ENCODE peak calls at places on chromosomes 4 and X, in four cellular contexts. Z is A549; A is CD8-positive, alpha-beta T cell; B is choroid plexus epithelial cell. P is an unnamed sample.
A peak's percentile ranks its signal among the peaks of the same experiment; 100 is the strongest.

GRCh38 chr4:124253080-124253479 is 459.5 kb downstream of the ANKRD50 start:
- DNase-seq in B (no peak), A (no peak), Z (no peak), P (no peak)

GRCh38 chr4:82500106-82500738 is 61.6 kb downstream of the TMEM150C start:
- DNase-seq in B (no peak), A (no peak), Z (no peak), P (peak; percentile 25)

GRCh38 chr4:177308125-177308524 is 1.5 kb upstream of the NEIL3 start:
- DNase-seq in Z (no peak), B (peak; percentile 41), A (no peak), P (peak; percentile 53)

GRCh38 chr4:85358831-85359230 is 116.1 kb upstream of the ARHGAP24 start:
- DNase-seq in Z (no peak), B (no peak), A (no peak), P (no peak)

GRCh38 chr4:171170671-171171070 is 642.5 kb upstream of the GALNTL6 start:
- DNase-seq in B (no peak), A (no peak), Z (no peak), P (no peak)

GRCh38 chrX:134803551-134804183 is 145.4 kb upstream of the PLAC1 start:
- DNase-seq in A (no peak), Z (no peak), B (no peak), P (no peak)

GRCh38 chrX:84175943-84176342 is 12.1 kb downstream of the RPS6KA6 start:
- DNase-seq in B (no peak), Z (no peak), A (no peak), P (no peak)

GRCh38 chrX:34578237-34578636 is 78.8 kb downstream of the TMEM47 start:
- DNase-seq in Z (peak; percentile 0), B (peak; percentile 71), A (no peak), P (peak; percentile 62)

DNA sequence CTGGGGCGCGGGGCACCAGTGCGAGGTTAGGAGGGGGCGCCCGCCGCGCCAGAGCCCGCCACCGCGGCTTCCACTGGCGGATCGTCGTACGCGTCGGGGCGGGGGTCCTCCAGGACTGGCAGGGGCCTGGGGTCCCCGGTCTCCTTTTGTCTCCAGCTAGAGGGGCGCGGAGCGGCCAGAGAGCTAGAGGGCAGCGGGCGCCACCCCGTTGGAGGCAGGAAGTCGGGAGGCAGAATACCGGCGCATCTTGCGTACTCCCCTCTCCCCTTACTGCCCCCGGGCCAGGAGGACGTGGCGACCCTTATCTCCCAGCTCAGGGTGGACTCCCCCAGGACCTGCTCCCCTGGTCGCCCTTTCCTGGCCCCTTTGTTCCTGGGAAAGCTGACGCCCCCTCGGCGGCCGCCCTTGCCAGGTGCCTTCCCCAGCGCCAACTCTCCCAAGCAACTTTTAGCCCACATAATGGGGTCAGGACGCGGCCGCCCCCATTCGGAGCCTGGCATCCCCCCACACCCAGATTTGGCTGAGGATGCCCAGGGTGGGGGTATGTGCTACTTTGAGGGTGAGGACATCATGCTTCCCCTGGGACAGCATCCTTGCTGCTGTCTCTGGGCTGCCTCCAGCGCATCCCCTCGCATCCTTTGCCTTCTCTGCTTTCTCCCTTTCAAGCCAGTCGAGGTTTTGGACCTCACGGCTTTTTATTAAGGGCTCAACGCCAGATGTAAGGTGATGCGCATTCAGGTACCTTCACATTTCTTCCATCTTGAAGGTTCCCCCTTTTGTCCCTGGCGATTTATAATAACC is 976 bp downstream of the CNKSR2 start:
- DNase-seq in Z (peak; percentile 5), B (no peak), A (no peak), P (no peak)
- H3K4me3 ChIP-seq in Z (peak overlapping the region; percentile 89), B (no peak overlapping the region), A (peak overlapping the region; percentile 65), P (peak overlapping the region; percentile 43)

DNA sequence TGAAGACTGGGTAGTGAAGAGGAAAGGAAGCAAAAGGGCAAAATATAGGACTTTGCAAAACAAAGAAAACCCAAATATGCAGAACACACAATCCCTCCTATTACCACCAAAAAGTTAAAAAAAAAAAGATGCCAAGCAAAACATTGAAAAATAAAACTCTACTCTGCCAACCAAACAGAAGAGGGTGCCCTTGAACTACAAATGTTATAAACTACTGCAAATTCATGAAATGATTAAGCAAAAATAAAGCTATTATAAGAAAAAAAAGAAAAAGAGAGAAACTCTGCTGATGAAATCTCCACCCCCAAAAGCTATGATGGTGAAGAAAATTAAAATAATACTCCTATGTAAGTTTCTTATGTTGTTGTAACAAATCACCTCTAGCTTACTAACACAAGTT is 168.5 kb upstream of the STK26 start:
- DNase-seq in B (peak; percentile 4), Z (no peak), A (no peak), P (peak; percentile 20)
- TF ChIP-seq CTCF in B (no peak), Z (peak; percentile 30), A (no peak), P (no peak)

GRCh38 chr4:140426610-140427103 is 791 bp downstream of the CLGN start:
- DNase-seq in B (no peak), Z (peak; percentile 13), A (no peak), P (no peak)

GRCh38 chr4:140423106-140423505 is 4.3 kb downstream of the CLGN start:
- DNase-seq in Z (no peak), B (peak; percentile 4), A (no peak), P (no peak)

GRCh38 chr4:140427104-140427918 is at the start of gene CLGN:
- DNase-seq in Z (peak; percentile 63), A (peak; percentile 54), B (peak; percentile 34), P (peak; percentile 41)

DNA sequence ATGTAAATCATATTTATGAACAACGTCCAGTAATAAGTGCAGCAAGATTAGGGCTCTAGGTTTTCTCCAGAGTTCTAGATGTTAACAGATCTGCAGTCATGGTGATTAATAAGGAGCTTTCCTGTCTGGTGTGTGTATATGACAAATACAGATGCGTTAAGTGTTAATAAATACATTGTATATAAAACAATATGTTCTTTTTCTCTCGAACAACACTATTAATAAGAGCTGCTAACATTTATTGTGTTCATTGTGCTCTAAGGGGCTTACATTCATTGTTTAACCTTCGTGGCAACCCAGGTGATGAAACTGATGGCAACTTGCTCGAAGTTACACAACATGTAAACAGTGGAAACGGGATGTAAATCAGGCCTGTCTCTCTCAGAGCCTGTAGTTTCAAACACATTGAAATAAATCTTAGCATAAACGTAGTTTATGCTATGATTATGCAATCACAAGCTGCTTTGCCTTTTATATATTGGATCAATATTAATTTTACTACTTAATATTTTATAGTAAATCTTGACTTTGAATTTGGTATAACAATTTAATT is 547 bp upstream of the CLGN start:
- DNase-seq in B (no peak), A (no peak), Z (no peak), P (peak; percentile 4)
- H3K4me3 ChIP-seq in B (peak overlapping the region; percentile 63), A (peak overlapping the region; percentile 63), Z (peak overlapping the region; percentile 80), P (peak overlapping the region; percentile 55)

GRCh38 chrX:148681605-148682004 is 181.2 kb downstream of the AFF2 start:
- DNase-seq in A (no peak), Z (no peak), B (peak; percentile 0), P (no peak)
- TF ChIP-seq CTCF in A (no peak), Z (no peak), B (peak; percentile 12), P (peak; percentile 1)

DNA sequence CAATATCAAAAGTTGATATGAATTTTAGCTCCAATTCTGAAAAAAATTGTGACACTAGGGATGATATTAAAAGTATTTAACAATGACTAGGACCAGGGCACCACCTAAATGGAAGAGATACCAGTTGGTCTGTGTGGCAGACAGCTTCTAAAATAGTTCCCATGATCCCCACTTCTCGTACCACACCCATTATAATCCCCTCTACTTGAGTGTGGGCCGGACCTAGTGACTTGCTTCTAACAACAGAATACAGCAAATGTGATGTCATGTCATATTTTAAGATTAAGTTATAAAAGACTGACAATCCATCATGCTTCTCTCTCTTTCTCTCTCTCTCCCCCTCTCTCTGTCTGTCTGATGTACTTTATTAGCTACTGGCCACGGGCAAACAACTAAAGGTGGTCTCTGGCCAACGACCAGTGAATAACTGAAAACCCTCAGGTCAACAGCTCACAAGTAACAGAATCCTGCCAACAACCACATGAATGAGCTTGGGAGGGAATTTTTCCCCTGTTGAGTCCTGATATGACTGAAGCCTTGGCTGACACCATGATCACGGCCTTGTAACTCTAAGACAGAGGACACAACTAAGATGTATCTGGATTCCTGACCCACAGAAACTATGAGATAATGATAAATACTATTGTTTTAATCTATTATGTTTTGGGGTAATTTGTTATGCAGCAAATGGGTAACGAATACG is 34.4 kb downstream of the FAM13A start:
- DNase-seq in Z (no peak), A (no peak), B (no peak), P (no peak)
- H3K4me3 ChIP-seq in Z (no peak overlapping the region), A (no peak overlapping the region), B (no peak overlapping the region), P (no peak overlapping the region)

DNA sequence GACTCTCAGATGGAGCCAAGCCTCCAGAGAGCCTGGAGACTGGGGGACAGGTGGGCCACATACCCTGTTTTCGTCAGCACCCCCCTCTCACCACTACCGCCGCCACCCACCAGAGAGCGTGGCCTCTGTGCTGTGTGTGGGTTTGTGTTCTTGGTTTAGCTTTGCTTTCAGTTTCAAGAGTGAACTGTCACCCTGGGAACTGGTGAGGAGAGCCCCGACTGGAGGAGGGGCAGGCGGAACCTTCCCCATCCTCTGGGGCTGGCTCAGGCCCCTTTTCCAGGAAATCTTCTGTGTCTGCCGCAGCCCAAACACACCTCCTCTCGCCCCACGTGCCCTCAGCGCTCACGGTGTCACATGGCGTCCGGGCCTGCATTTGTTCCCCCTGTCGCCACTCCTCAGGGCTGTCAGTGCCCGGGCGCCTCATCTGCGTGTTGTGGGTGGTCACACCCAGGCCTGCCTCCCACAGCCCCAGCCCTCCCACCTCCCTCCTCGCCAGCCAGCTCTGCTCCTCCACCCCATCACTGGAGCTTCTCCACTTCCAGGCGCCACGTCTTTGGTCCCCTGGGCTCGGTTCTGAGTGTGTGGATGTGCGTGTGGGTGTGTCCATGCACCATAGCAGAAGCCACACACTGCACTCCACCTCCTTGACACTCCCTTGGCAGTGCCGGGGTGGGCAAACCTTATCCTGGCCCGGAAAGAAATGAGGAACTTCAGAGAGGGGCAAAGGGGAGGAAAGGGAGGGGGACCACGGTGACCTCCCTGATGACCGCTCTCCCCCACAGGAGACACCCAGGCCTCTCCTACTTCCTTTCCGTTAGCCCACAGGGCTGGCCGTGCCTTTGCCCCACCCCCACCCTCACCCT is 27.8 kb downstream of the ELF4 start:
- DNase-seq in Z (no peak), B (peak; percentile 36), A (peak; percentile 73), P (no peak)
- TF ChIP-seq CTCF in Z (no peak), B (peak; percentile 32), A (no peak), P (no peak)

DNA sequence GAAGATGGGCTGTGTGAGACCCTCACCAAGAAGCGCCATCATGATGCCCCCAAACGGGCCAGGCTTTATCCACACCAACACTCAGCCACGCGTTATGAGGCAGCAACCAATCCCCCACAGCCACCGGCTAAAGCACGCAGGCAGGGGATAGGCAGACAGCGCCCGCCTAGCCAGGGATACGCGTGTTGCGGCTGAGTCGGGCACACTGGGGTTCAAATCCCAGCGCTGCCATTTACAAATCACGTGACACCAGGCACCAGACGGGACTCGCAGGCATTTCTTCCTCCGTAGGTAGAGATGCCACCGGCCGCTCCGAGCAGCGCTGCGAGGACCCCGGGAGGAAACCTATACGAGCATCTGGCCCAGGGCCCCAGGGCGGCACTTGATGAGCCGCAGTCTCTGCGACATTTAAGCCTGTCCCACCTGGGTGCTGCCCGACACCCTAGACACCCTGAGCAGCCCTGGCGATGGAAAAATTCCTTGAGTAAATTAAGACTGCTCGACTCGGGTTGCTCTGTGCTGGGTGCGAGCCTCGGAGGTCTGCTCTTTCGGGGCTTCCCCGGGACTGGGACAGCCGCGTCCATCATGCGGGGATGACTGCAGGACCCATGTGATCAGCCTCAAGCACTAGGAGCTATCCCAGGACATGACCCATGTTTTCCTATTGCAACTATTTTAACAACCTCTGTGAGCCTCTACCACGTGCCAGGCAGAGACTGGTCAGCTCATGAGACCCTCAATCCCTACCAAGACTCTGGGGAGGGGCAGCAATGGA is 6.3 kb downstream of the ABLIM2 start:
- DNase-seq in B (no peak), A (no peak), Z (no peak), P (no peak)
- H3K4me3 ChIP-seq in B (no peak overlapping the region), A (no peak overlapping the region), Z (no peak overlapping the region), P (no peak overlapping the region)

DNA sequence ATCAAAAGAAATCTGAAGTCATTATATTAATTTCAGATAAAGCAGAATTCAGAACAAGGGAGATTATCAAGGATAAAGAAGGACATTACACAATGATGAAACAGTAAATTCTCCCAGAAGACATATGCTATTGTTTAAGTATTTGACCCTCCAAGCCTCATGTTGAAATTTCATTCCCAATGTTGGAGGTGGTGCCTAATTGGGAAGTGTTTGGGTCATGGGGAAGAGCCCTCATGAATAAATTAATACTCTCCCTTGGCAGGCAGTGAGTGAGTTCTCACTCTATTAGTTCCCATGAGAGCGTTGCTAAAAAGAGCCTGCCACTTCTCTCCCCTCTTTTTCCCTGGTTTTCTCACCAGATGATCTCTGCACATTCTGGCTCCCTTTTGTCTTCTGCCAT is 249.9 kb upstream of the GRIA3 start:
- DNase-seq in Z (no peak), B (no peak), A (no peak), P (no peak)
- TF ChIP-seq CTCF in Z (no peak), B (no peak), A (no peak), P (no peak)

P was measured in fibroblast of pulmonary artery.